ENCODE peak calls at places on chromosomes 7 and 10, in six cellular contexts. O is IMR-90, P is mesendoderm, U is H9, V is mesenchymal stem cell, M is neuronal stem cell. Q is an unnamed sample. For H3K79me1, the result is how much of the 10 kb centered on the place peaks cover.

GRCh38 chr10:99720387-99720786 is 11.5 kb downstream of the COX15 start:
- DNase-seq in V (no peak), U (no peak), O (no peak), P (no peak), M (no peak), Q (peak)

GRCh38 chr7:135831451-135832220 is 83.0 kb upstream of the FAM180A start:
- DNase-seq in V (no peak), O (no peak), U (no peak), P (no peak), M (no peak), Q (no peak)

GRCh38 chr7:112481833-112482669 is 1.3 kb downstream of the LSMEM1 start:
- DNase-seq in V (peak), M (no peak), P (peak), O (peak), U (peak), Q (peak)

GRCh38 chr7:106425017-106425719 is 140.4 kb upstream of the NAMPT start:
- DNase-seq in U (no peak), V (peak), O (peak), P (no peak), M (no peak), Q (peak)

GRCh38 chr10:28463676-28464395 is 69.1 kb upstream of the WAC start:
- DNase-seq in P (no peak), V (no peak), U (no peak), O (no peak), M (no peak), Q (no peak)

GRCh38 chr7:151925446-151926335 is 30.6 kb upstream of the GALNTL5 start:
- DNase-seq in M (no peak), P (no peak), O (no peak), U (no peak), V (peak), Q (no peak)

GRCh38 chr10:32317795-32318194 is 29.2 kb downstream of the EPC1 start:
- DNase-seq in P (no peak), U (no peak), M (no peak), O (no peak), V (no peak), Q (no peak)

GRCh38 chr7:105996860-105997737 is 34.0 kb downstream of the CDHR3 start:
- DNase-seq in M (no peak), U (no peak), P (no peak), O (no peak), V (no peak), Q (peak)

GRCh38 chr10:122102867-122103525 is 114.0 kb downstream of the TACC2 start:
- DNase-seq in U (no peak), P (no peak), O (peak), M (no peak), V (no peak), Q (no peak)

GRCh38 chr10:114359953-114360345 is 44.4 kb downstream of the AFAP1L2 start:
- DNase-seq in O (no peak), P (no peak), M (no peak), U (no peak), V (no peak), Q (no peak)

GRCh38 chr7:106381252-106381651 is 96.5 kb upstream of the NAMPT start:
- DNase-seq in P (no peak), M (no peak), O (no peak), U (no peak), V (no peak), Q (no peak)

GRCh38 chr7:151426486-151426905 is 13.4 kb downstream of the CRYGN start:
- DNase-seq in M (no peak), O (peak), V (peak), P (no peak), U (no peak), Q (no peak)

GRCh38 chr7:149559711-149560110 is 62.1 kb upstream of the ZNF746 start:
- DNase-seq in O (peak), M (no peak), U (no peak), P (no peak), V (peak), Q (peak)

GRCh38 chr7:124765401-124766352 is at the start of gene GPR37:
- DNase-seq in P (peak), O (peak), V (peak), U (peak), M (peak), Q (peak)

GRCh38 chr10:132750936-132751335 is 35.0 kb downstream of the NKX6-2 start:
- DNase-seq in P (no peak), O (no peak), M (no peak), V (no peak), U (no peak), Q (no peak)

GRCh38 chr7:36597099-36597773 is 127.1 kb downstream of the AOAH start:
- DNase-seq in M (no peak), V (peak), P (no peak), U (no peak), O (no peak), Q (peak)

GRCh38 chr7:100888529-100888987 is 957 bp downstream of the UFSP1 start:
- DNase-seq in U (no peak), P (no peak), V (no peak), M (no peak), O (no peak), Q (no peak)

GRCh38 chr7:27088002-27088931 is 7.5 kb downstream of the HOXA1 start:
- DNase-seq in O (no peak), U (peak), V (no peak), M (peak), P (peak), Q (no peak)

GRCh38 chr7:133365892-133366291 is 113.0 kb downstream of the EXOC4 start:
- DNase-seq in O (peak), M (no peak), V (no peak), U (no peak), P (no peak), Q (no peak)

GRCh38 chr7:100801833-100802568 is 25.3 kb downstream of the EPHB4 start:
- DNase-seq in U (peak), V (peak), O (peak), P (peak), M (no peak), Q (peak)

GRCh38 chr7:43108255-43109011 is 4.0 kb upstream of the HECW1 start:
- DNase-seq in P (peak), O (peak), M (peak), V (peak), U (peak), Q (peak)
- H4K8ac ChIP-seq in P (no peak), O (no peak), M (no peak), V (peak), U (no peak), Q (no peak)

GRCh38 chr10:79105818-79106217 is 37.1 kb downstream of the ZMIZ1 start:
- DNase-seq in V (no peak), M (no peak), O (no peak), P (no peak), U (no peak), Q (no peak)
- H3K79me1 ChIP-seq in V (under half), M (under half), O (under half), P (half or more), U (under half), Q (under half)

DNA sequence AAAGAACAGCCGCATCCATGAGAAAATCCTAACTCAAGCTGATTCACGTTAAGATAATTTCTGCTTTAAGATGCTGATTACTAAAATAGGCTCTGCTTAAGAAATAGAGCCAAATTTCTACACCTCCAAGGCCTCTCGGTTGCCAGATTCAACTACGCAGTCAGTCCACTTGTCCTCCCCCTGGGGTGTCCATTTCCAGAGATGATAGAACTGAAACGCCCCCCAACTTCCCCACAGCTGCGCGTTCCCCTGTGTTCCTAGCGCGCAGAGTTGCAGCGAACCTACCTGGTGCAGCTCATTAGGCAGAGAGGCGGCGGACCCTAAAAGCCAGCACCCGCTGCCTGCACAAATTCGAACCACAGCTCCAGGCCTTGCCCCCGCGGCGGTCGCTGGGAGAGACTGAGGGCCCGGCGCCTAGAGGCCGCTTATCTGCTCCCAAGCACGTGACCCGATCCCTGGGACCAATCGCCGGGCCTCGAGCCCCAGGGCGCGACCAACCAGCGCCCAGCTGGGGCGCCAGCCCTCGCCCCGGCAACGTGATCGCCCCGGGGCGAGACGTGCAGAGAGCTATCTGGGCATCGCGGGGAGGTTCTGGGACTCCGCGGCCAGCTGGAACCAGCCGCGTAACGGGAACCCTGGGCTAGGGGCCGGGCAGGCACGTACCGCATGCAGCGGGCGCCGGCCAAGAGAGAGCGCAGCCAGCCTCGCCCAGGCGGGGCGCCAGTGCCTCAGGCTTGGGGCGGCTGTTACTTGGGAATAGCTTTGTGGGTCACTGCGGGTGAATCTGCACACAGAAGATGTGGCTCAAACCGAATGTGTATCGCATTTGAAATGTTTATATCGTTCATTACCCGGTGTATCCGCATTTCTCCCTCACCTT is at the start of gene PPP1R3C:
- DNase-seq in O (peak), U (peak), P (peak), M (peak), V (peak), Q (peak)
- H4K8ac ChIP-seq in O (peak), U (no peak), P (no peak), M (peak), V (peak), Q (no peak)

GRCh38 chr10:79099898-79100448 is 31.2 kb downstream of the ZMIZ1 start:
- DNase-seq in M (no peak), O (no peak), V (no peak), U (no peak), P (no peak), Q (no peak)
- H3K79me1 ChIP-seq in M (under half), O (under half), V (under half), U (under half), P (half or more), Q (under half)

GRCh38 chr7:47540387-47541093 is 41.4 kb downstream of the TNS3 start:
- DNase-seq in O (no peak), M (no peak), P (no peak), V (peak), U (no peak), Q (no peak)
- H4K8ac ChIP-seq in O (no peak), M (no peak), P (no peak), V (peak), U (no peak), Q (peak)

DNA sequence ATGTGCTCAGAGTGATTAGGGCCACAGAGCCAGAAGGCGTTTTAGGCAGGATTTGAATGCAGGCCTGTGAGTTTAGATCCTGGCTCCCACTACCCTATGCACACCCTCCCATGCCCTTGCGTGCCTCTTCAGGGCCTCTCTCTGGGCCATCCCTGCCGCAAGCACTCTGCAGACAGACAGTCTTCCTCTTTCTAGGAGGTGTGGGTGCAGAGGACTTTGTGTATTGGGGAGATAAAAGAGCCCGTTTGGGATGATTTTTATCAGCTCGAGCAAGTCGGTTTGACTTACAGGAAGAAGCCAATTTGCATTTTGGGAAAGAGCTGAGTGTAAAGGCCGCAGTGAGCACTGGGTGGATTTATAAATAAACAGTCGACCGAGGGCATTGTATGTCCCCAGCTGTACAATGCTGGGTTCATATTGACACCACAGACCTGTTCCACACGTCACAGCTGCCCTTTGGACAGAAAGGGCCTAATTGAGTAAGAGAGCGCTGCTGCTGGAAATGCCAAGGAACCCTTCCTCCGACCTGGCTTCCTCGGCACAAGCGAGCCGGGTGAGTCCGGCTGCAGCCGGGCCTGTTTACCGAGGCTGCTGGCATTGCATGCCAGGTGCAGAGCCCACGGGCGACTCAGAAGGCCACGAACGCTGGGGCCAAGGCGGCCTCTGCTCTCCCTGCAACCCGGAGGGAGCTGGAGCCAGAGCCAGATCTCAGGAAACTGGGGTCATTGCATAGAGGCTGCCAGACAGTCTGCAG is 25.1 kb downstream of the ZMIZ1 start:
- DNase-seq in V (peak), P (peak), U (no peak), M (no peak), O (peak), Q (no peak)
- H3K79me1 ChIP-seq in V (under half), P (under half), U (under half), M (under half), O (under half), Q (under half)

GRCh38 chr10:4221315-4221714 is 436.3 kb upstream of the KLF6 start:
- DNase-seq in V (peak), P (no peak), O (no peak), M (no peak), U (no peak), Q (no peak)
- H4K8ac ChIP-seq in V (no peak), P (no peak), O (no peak), M (no peak), U (no peak), Q (no peak)

GRCh38 chr10:79097021-79097695 is 28.4 kb downstream of the ZMIZ1 start:
- DNase-seq in O (peak), V (no peak), P (no peak), M (no peak), U (no peak), Q (no peak)

GRCh38 chr10:79098061-79098460 is 29.3 kb downstream of the ZMIZ1 start:
- DNase-seq in U (no peak), P (no peak), M (no peak), V (no peak), O (no peak), Q (no peak)

GRCh38 chr10:79094412-79095175 is 25.8 kb downstream of the ZMIZ1 start:
- DNase-seq in U (no peak), V (peak), O (no peak), P (no peak), M (no peak), Q (no peak)

GRCh38 chr10:79095316-79095715 is 26.6 kb downstream of the ZMIZ1 start:
- DNase-seq in P (no peak), M (no peak), V (no peak), U (no peak), O (no peak), Q (no peak)

GRCh38 chr10:79096514-79096913 is 27.7 kb downstream of the ZMIZ1 start:
- DNase-seq in O (no peak), P (peak), V (no peak), M (no peak), U (no peak), Q (no peak)
- H3K79me1 ChIP-seq in O (under half), P (under half), V (under half), M (under half), U (under half), Q (under half)

GRCh38 chr10:23694921-23695824 is 256.3 kb downstream of the OTUD1 start:
- DNase-seq in M (peak), V (no peak), P (peak), O (no peak), U (peak), Q (no peak)
- H4K8ac ChIP-seq in M (no peak), V (no peak), P (no peak), O (no peak), U (no peak), Q (no peak)